ENCODE peak calls at places on chromosomes 3 and 15, in five cellular contexts. One of them, this sample, is unnamed. For H3K9me3, the result is how much of the 10 kb centered on the place peaks cover.

GRCh38 chr3:197088370-197088769 is 58.8 kb upstream of the MELTF start:
- DNase-seq in IMR-90: no peak
- DNase-seq in stomach: no peak
- DNase-seq in right lobe of liver: no peak
- DNase-seq in AG04450: no peak
- DNase-seq in this sample: no peak

GRCh38 chr15:51759557-51760070 is 8.2 kb downstream of the TMOD2 start:
- DNase-seq in IMR-90: peak
- DNase-seq in stomach: no peak
- DNase-seq in right lobe of liver: no peak
- DNase-seq in AG04450: peak
- DNase-seq in this sample: peak

GRCh38 chr15:33132722-33133345 is 61.7 kb downstream of the FMN1 start:
- DNase-seq in IMR-90: peak
- DNase-seq in stomach: no peak
- DNase-seq in right lobe of liver: no peak
- DNase-seq in AG04450: peak
- DNase-seq in this sample: no peak

GRCh38 chr3:172341482-172342059 is 106.7 kb downstream of the GHSR start:
- DNase-seq in IMR-90: peak
- DNase-seq in stomach: no peak
- DNase-seq in right lobe of liver: no peak
- DNase-seq in AG04450: no peak
- DNase-seq in this sample: no peak

GRCh38 chr15:68888419-68888818 is 41.9 kb upstream of the SPESP1 start:
- DNase-seq in IMR-90: no peak
- DNase-seq in stomach: no peak
- DNase-seq in right lobe of liver: no peak
- DNase-seq in AG04450: no peak
- DNase-seq in this sample: no peak

GRCh38 chr3:115040673-115041286 is 106.3 kb downstream of the ZBTB20 start:
- DNase-seq in IMR-90: peak
- DNase-seq in stomach: peak
- DNase-seq in right lobe of liver: no peak
- DNase-seq in AG04450: peak
- DNase-seq in this sample: no peak

GRCh38 chr15:52078876-52079700 is 33.5 kb downstream of the BCL2L10 start:
- DNase-seq in IMR-90: peak
- DNase-seq in stomach: peak
- DNase-seq in right lobe of liver: peak
- DNase-seq in AG04450: no peak
- DNase-seq in this sample: peak

GRCh38 chr15:31263751-31264533 is 62.7 kb upstream of the KLF13 start:
- DNase-seq in IMR-90: no peak
- DNase-seq in stomach: peak
- DNase-seq in right lobe of liver: peak
- DNase-seq in AG04450: no peak
- DNase-seq in this sample: peak

GRCh38 chr15:73081321-73081958 is 29.2 kb downstream of the NEO1 start:
- DNase-seq in IMR-90: peak
- DNase-seq in stomach: no peak
- DNase-seq in right lobe of liver: no peak
- DNase-seq in AG04450: peak
- DNase-seq in this sample: no peak

GRCh38 chr3:172102123-172102882 is 62.9 kb downstream of the FNDC3B start:
- DNase-seq in IMR-90: no peak
- DNase-seq in stomach: no peak
- DNase-seq in right lobe of liver: peak
- DNase-seq in AG04450: no peak
- DNase-seq in this sample: no peak

GRCh38 chr3:64316971-64317370 is 91.7 kb upstream of the PRICKLE2 start:
- DNase-seq in IMR-90: peak
- DNase-seq in stomach: no peak
- DNase-seq in right lobe of liver: no peak
- DNase-seq in AG04450: no peak
- DNase-seq in this sample: no peak

GRCh38 chr15:98754283-98755022 is 106.1 kb downstream of the IGF1R start:
- DNase-seq in IMR-90: peak
- DNase-seq in stomach: no peak
- DNase-seq in right lobe of liver: no peak
- DNase-seq in AG04450: no peak
- DNase-seq in this sample: no peak

GRCh38 chr15:98375513-98376360 is 272.6 kb upstream of the IGF1R start:
- DNase-seq in IMR-90: no peak
- DNase-seq in stomach: no peak
- DNase-seq in right lobe of liver: no peak
- DNase-seq in AG04450: no peak
- DNase-seq in this sample: no peak

GRCh38 chr15:95684126-95684525 is 646.4 kb upstream of the NR2F2 start:
- DNase-seq in IMR-90: no peak
- DNase-seq in stomach: no peak
- DNase-seq in right lobe of liver: no peak
- DNase-seq in AG04450: no peak
- DNase-seq in this sample: no peak

GRCh38 chr3:111733856-111734255 is 125.2 kb upstream of the PHLDB2 start:
- DNase-seq in IMR-90: no peak
- DNase-seq in stomach: no peak
- DNase-seq in right lobe of liver: no peak
- DNase-seq in AG04450: no peak
- DNase-seq in this sample: no peak

GRCh38 chr3:99706410-99706809 is 68.0 kb downstream of the COL8A1 start:
- DNase-seq in IMR-90: peak
- DNase-seq in stomach: no peak
- DNase-seq in right lobe of liver: no peak
- DNase-seq in AG04450: no peak
- DNase-seq in this sample: no peak

GRCh38 chr15:80777836-80778620 is 1.1 kb upstream of the CEMIP start:
- DNase-seq in IMR-90: no peak
- DNase-seq in stomach: no peak
- DNase-seq in right lobe of liver: no peak
- DNase-seq in AG04450: no peak
- DNase-seq in this sample: no peak

GRCh38 chr3:126500016-126500415 is 17.6 kb downstream of the UROC1 start:
- DNase-seq in IMR-90: no peak
- DNase-seq in stomach: no peak
- DNase-seq in right lobe of liver: no peak
- DNase-seq in AG04450: no peak
- DNase-seq in this sample: no peak

GRCh38 chr3:102471001-102471400 is 36.2 kb downstream of the ZPLD1 start:
- DNase-seq in IMR-90: no peak
- DNase-seq in stomach: no peak
- DNase-seq in right lobe of liver: no peak
- DNase-seq in AG04450: no peak
- DNase-seq in this sample: no peak

GRCh38 chr15:75238150-75238549 is 20.0 kb upstream of the GOLGA6C start:
- DNase-seq in IMR-90: no peak
- DNase-seq in stomach: no peak
- DNase-seq in right lobe of liver: no peak
- DNase-seq in AG04450: no peak
- DNase-seq in this sample: peak

GRCh38 chr15:66931768-66932633 is 133.4 kb upstream of the SMAD3 start:
- DNase-seq in IMR-90: peak
- DNase-seq in stomach: peak
- DNase-seq in right lobe of liver: peak
- DNase-seq in AG04450: no peak
- DNase-seq in this sample: peak

GRCh38 chr15:33874156-33874555 is 94.1 kb upstream of the CHRM5 start:
- DNase-seq in IMR-90: no peak
- DNase-seq in stomach: no peak
- DNase-seq in right lobe of liver: no peak
- DNase-seq in AG04450: no peak
- DNase-seq in this sample: no peak

GRCh38 chr15:83855956-83856355 is 202.0 kb downstream of the ADAMTSL3 start:
- DNase-seq in IMR-90: no peak
- DNase-seq in stomach: no peak
- DNase-seq in right lobe of liver: no peak
- DNase-seq in AG04450: no peak
- DNase-seq in this sample: no peak

GRCh38 chr3:53975382-53975781 is 83.7 kb upstream of the SELENOK start:
- DNase-seq in IMR-90: no peak
- DNase-seq in stomach: no peak
- DNase-seq in right lobe of liver: no peak
- DNase-seq in AG04450: no peak
- DNase-seq in this sample: no peak

GRCh38 chr3:53970656-53971055 is 79.0 kb upstream of the SELENOK start:
- DNase-seq in IMR-90: no peak
- DNase-seq in stomach: no peak
- DNase-seq in right lobe of liver: no peak
- DNase-seq in AG04450: no peak
- DNase-seq in this sample: no peak

GRCh38 chr3:53978386-53978785 is 86.7 kb upstream of the SELENOK start:
- DNase-seq in IMR-90: no peak
- DNase-seq in stomach: no peak
- DNase-seq in right lobe of liver: no peak
- DNase-seq in AG04450: no peak
- DNase-seq in this sample: no peak

GRCh38 chr3:53969086-53969485 is 77.4 kb upstream of the SELENOK start:
- DNase-seq in IMR-90: no peak
- DNase-seq in stomach: no peak
- DNase-seq in right lobe of liver: no peak
- DNase-seq in AG04450: no peak
- DNase-seq in this sample: no peak

DNA sequence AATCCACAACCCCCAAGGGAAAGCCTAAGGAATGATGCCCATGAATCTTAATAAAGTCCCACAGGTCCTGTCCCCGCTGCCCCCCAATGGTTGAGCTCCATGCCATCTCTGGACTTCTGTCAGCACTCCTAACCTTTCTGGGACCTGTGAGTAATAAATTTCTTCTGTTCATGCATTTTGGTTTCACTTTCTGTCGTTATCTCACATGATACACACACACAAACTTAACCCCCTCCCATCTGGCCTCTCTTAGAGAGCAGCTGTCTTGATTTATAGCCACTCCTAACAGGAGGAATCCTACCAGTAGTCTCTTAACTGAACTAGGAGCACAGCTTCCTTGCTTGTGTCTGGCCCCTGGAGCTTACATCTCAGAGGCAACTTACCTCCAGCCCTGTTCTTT is 82.7 kb upstream of the SELENOK start:
- DNase-seq in IMR-90: no peak
- DNase-seq in stomach: no peak
- DNase-seq in right lobe of liver: no peak
- DNase-seq in AG04450: no peak
- DNase-seq in this sample: no peak
- H3K9me3 ChIP-seq in IMR-90: under half
- H3K9me3 ChIP-seq in stomach: under half
- H3K9me3 ChIP-seq in right lobe of liver: under half
- H3K9me3 ChIP-seq in AG04450: under half
- H3K9me3 ChIP-seq in this sample: under half

GRCh38 chr3:43015572-43016512 is 36.7 kb downstream of the GASK1A start:
- DNase-seq in IMR-90: no peak
- DNase-seq in stomach: no peak
- DNase-seq in right lobe of liver: no peak
- DNase-seq in AG04450: no peak
- DNase-seq in this sample: no peak

GRCh38 chr3:43014990-43015389 is 35.9 kb downstream of the GASK1A start:
- DNase-seq in IMR-90: no peak
- DNase-seq in stomach: no peak
- DNase-seq in right lobe of liver: no peak
- DNase-seq in AG04450: no peak
- DNase-seq in this sample: no peak

GRCh38 chr3:43017038-43017437 is 37.9 kb downstream of the GASK1A start:
- DNase-seq in IMR-90: no peak
- DNase-seq in stomach: no peak
- DNase-seq in right lobe of liver: no peak
- DNase-seq in AG04450: no peak
- DNase-seq in this sample: no peak

GRCh38 chr3:43017593-43018195 is 38.6 kb downstream of the GASK1A start:
- DNase-seq in IMR-90: no peak
- DNase-seq in stomach: no peak
- DNase-seq in right lobe of liver: no peak
- DNase-seq in AG04450: no peak
- DNase-seq in this sample: no peak

DNA sequence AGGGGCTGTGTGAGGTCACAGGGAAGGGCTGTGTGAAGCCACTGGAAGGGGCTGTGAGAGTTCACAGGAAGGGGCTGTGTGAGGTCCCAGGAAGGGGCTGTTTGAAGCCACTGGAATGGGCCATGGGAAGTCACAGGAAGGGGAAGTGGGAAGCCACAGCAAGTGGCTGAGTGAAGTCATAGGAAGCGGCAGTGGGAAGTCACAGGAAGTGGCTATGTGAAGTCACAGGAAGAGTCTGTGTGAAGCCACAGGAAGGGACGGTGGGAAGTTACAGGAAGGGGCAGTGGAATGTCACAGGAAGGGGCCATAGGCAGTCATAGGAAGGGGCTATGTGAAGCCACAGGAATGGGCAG is 37.4 kb downstream of the GASK1A start:
- DNase-seq in IMR-90: no peak
- DNase-seq in stomach: no peak
- DNase-seq in right lobe of liver: no peak
- DNase-seq in AG04450: no peak
- DNase-seq in this sample: no peak
- H3K9me3 ChIP-seq in IMR-90: under half
- H3K9me3 ChIP-seq in stomach: under half
- H3K9me3 ChIP-seq in right lobe of liver: under half
- H3K9me3 ChIP-seq in AG04450: under half
- H3K9me3 ChIP-seq in this sample: under half

DNA sequence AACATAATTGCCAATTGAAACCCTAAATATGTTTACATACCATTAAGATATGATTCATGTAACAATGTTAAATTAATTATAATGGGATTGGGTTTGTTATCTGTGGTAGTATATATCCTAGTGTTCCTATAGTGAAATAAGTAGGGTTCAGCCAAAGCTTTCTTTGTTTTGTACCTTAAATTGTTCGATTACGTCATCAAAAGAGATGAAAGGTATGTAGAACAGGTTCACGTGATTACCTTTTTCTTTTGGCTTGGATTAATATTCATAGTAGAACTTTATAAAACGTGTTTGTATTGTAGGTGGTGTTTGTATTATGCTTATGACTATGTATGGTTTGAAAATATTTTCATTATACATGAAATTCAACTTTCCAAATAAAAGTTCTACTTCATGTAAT is 212.4 kb downstream of the CHL1 start:
- DNase-seq in IMR-90: no peak
- DNase-seq in stomach: no peak
- DNase-seq in right lobe of liver: no peak
- DNase-seq in AG04450: no peak
- DNase-seq in this sample: no peak
- H3K9me3 ChIP-seq in IMR-90: under half
- H3K9me3 ChIP-seq in stomach: under half
- H3K9me3 ChIP-seq in right lobe of liver: under half
- H3K9me3 ChIP-seq in AG04450: under half
- H3K9me3 ChIP-seq in this sample: under half

DNA sequence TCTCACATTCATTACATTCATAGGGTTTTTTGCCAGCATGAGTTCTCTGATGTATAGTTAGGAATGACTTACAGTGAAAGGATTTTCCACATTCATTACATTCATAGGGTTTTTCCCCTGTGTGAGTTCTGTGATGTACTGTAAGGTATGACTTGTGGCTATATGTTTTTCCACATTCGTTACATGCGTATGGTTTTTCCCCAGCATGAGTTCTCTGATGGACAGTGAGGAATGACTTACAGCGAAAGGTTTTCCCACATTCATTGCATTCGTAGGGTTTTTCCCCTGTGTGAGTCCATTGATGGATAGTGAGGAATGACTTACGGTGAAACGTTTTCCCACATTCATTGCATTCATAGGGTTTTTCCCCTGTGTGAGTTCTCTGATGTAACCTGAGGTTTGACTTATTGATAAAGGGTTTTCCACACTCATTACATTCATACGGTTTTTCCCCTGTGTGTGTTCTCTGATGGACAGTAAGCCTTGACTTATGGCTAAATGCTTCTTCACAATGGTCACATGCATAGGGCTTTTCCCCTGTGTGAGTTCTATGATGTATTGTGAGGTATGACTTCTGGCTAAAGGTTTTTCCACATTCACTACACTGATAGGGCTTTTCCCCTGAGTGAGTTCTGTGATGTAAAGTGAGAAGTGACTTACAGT is 47.4 kb downstream of the ZNF717 start:
- DNase-seq in IMR-90: peak
- DNase-seq in stomach: no peak
- DNase-seq in right lobe of liver: no peak
- DNase-seq in AG04450: no peak
- DNase-seq in this sample: no peak
- H3K9me3 ChIP-seq in IMR-90: half or more
- H3K9me3 ChIP-seq in stomach: half or more
- H3K9me3 ChIP-seq in right lobe of liver: under half
- H3K9me3 ChIP-seq in AG04450: half or more
- H3K9me3 ChIP-seq in this sample: half or more

This sample was measured in upper lobe of right lung.